ENCODE peak calls at places on chromosomes 1 and 21, in ten cellular contexts. U is astrocyte of the cerebellum; Z is effector memory CD8-positive, alpha-beta T cell; O is cardiac muscle cell; I is CD8-positive, alpha-beta memory T cell; R is fibroblast of mammary gland; L is dermis blood vessel endothelial cell; C is H7; X is testis; K is stimulated activated naive B cell treated with anti-CD40 and anti-IgM and Interleukin-4, amounts not matched to agents 10 μg/mL and 1 μg/mL and 100 μg/mL, for 72 hours. W is an unnamed sample.

GRCh38 chr1:19619697-19620384 is 24.3 kb upstream of the NBL1 start:
- DNase-seq in U (no peak), Z (no peak), O (no peak), I (no peak), R (no peak), L (no peak), C (peak; percentile 67), X (no peak), K (no peak), W (no peak)

GRCh38 chr1:204863730-204864129 is 6.9 kb upstream of the NFASC start:
- DNase-seq in U (no peak), Z (no peak), O (no peak), I (no peak), R (no peak), L (no peak), C (no peak), X (no peak), K (no peak), W (no peak)

GRCh38 chr1:151474711-151475110 is 15.4 kb upstream of the POGZ start:
- DNase-seq in U (no peak), Z (no peak), O (no peak), I (no peak), R (no peak), L (no peak), C (peak; percentile 27), X (no peak), K (no peak), W (no peak)

GRCh38 chr1:59901770-59902388 is 24.7 kb downstream of the CYP2J2 start:
- DNase-seq in U (no peak), Z (no peak), O (no peak), I (no peak), R (peak; percentile 26), L (no peak), C (no peak), X (no peak), K (no peak), W (no peak)

GRCh38 chr1:118987431-118988185 is 535 bp downstream of the TBX15 start:
- DNase-seq in U (no peak), Z (no peak), O (no peak), I (no peak), R (no peak), L (no peak), C (peak; percentile 91), X (no peak), K (no peak), W (no peak)

GRCh38 chr1:110155878-110156522 is 5.7 kb downstream of the SLC6A17 start:
- DNase-seq in U (peak; percentile 31), Z (peak; percentile 45), O (peak; percentile 80), I (peak; percentile 6), R (peak; percentile 50), L (peak; percentile 75), C (peak; percentile 88), X (peak; percentile 74), K (no peak), W (peak; percentile 35)

GRCh38 chr1:201042663-201043461 is 19.3 kb upstream of the KIF21B start:
- DNase-seq in U (peak; percentile 53), Z (peak; percentile 70), O (peak; percentile 86), I (peak; percentile 51), R (peak; percentile 66), L (peak; percentile 86), C (peak; percentile 87), X (peak; percentile 79), K (peak; percentile 44), W (peak; percentile 30)

GRCh38 chr1:67429011-67429527 is 1.1 kb downstream of the SERBP1 start:
- DNase-seq in U (no peak), Z (peak; percentile 45), O (peak; percentile 26), I (peak; percentile 21), R (peak; percentile 25), L (peak; percentile 41), C (peak; percentile 21), X (peak; percentile 28), K (peak; percentile 9), W (no peak)

GRCh38 chr1:223785808-223786207 is 59.9 kb downstream of the TP53BP2 start:
- DNase-seq in U (no peak), Z (no peak), O (no peak), I (no peak), R (no peak), L (no peak), C (no peak), X (no peak), K (no peak), W (no peak)

GRCh38 chr1:204507317-204508105 is 8.7 kb upstream of the MDM4 start:
- DNase-seq in U (no peak), Z (peak; percentile 31), O (peak; percentile 78), I (no peak), R (peak; percentile 74), L (peak; percentile 59), C (peak; percentile 58), X (peak; percentile 38), K (no peak), W (no peak)

GRCh38 chr1:244138399-244138798 is 87.3 kb downstream of the ZBTB18 start:
- DNase-seq in U (no peak), Z (no peak), O (no peak), I (no peak), R (no peak), L (peak; percentile 92), C (no peak), X (no peak), K (no peak), W (no peak)

GRCh38 chr1:225565845-225566244 is 87.1 kb downstream of the ENAH start:
- DNase-seq in U (no peak), Z (no peak), O (peak; percentile 83), I (no peak), R (peak; percentile 86), L (no peak), C (no peak), X (peak; percentile 30), K (no peak), W (no peak)

GRCh38 chr1:207958376-207959139 is 47.6 kb upstream of the CD34 start:
- DNase-seq in U (no peak), Z (no peak), O (no peak), I (no peak), R (no peak), L (no peak), C (peak; percentile 43), X (no peak), K (no peak), W (no peak)

GRCh38 chr1:152953761-152954160 is 6.8 kb downstream of the SPRR5 start:
- DNase-seq in U (no peak), Z (no peak), O (no peak), I (no peak), R (no peak), L (no peak), C (no peak), X (no peak), K (no peak), W (no peak)

GRCh38 chr21:26451014-26451740 is 121.9 kb downstream of the CYYR1 start:
- DNase-seq in U (no peak), Z (no peak), O (no peak), I (no peak), R (no peak), L (no peak), C (no peak), X (no peak), K (no peak), W (no peak)

GRCh38 chr1:168932539-168932938 is 174.0 kb upstream of the ATP1B1 start:
- DNase-seq in U (no peak), Z (no peak), O (peak; percentile 40), I (no peak), R (peak; percentile 61), L (no peak), C (no peak), X (no peak), K (no peak), W (no peak)

GRCh38 chr1:39981385-39981784 is 26.4 kb downstream of the MFSD2A start:
- DNase-seq in U (no peak), Z (no peak), O (no peak), I (no peak), R (no peak), L (no peak), C (no peak), X (no peak), K (no peak), W (no peak)

GRCh38 chr21:42336065-42336464 is 14.7 kb downstream of the TFF2 start:
- DNase-seq in U (no peak), Z (no peak), O (peak; percentile 44), I (no peak), R (no peak), L (no peak), C (peak; percentile 83), X (no peak), K (no peak), W (no peak)

GRCh38 chr1:34272152-34272551 is 95.4 kb downstream of the C1orf94 start:
- DNase-seq in U (no peak), Z (no peak), O (no peak), I (no peak), R (no peak), L (no peak), C (no peak), X (no peak), K (no peak), W (no peak)

GRCh38 chr1:159250817-159251216 is 46.1 kb downstream of the ACKR1 start:
- DNase-seq in U (no peak), Z (no peak), O (peak; percentile 20), I (no peak), R (no peak), L (peak; percentile 28), C (no peak), X (no peak), K (no peak), W (no peak)

GRCh38 chr21:33201945-33202344 is 27.8 kb upstream of the IFNAR2 start:
- DNase-seq in U (no peak), Z (no peak), O (no peak), I (no peak), R (no peak), L (no peak), C (no peak), X (no peak), K (no peak), W (no peak)

GRCh38 chr1:66728021-66728420 is 24.2 kb upstream of the DYNLT5 start:
- DNase-seq in U (no peak), Z (no peak), O (peak; percentile 47), I (no peak), R (peak; percentile 35), L (peak; percentile 32), C (no peak), X (no peak), K (no peak), W (no peak)

GRCh38 chr1:87318056-87318650 is 10.5 kb upstream of the LMO4 start:
- DNase-seq in U (no peak), Z (no peak), O (no peak), I (no peak), R (no peak), L (no peak), C (no peak), X (no peak), K (no peak), W (no peak)

GRCh38 chr1:20112279-20113000 is 6.9 kb downstream of the PLA2G2D start:
- DNase-seq in U (no peak), Z (no peak), O (no peak), I (no peak), R (peak; percentile 29), L (no peak), C (no peak), X (no peak), K (no peak), W (no peak)

GRCh38 chr21:15182731-15183130 is 117.9 kb upstream of the NRIP1 start:
- DNase-seq in U (no peak), Z (no peak), O (no peak), I (no peak), R (no peak), L (no peak), C (no peak), X (no peak), K (no peak), W (no peak)

GRCh38 chr1:34984435-34985062 is 598 bp downstream of the TMEM35B start:
- DNase-seq in U (no peak), Z (peak; percentile 7), O (peak; percentile 50), I (no peak), R (peak; percentile 49), L (peak; percentile 42), C (no peak), X (peak; percentile 47), K (no peak), W (no peak)

GRCh38 chr1:56958526-56958925 is 7.3 kb downstream of the C8B start:
- DNase-seq in U (no peak), Z (no peak), O (peak; percentile 49), I (no peak), R (peak; percentile 78), L (no peak), C (no peak), X (no peak), K (no peak), W (no peak)

GRCh38 chr1:226128487-226129075 is 58.0 kb downstream of the ACBD3 start:
- DNase-seq in U (no peak), Z (no peak), O (peak; percentile 59), I (no peak), R (peak; percentile 25), L (no peak), C (peak; percentile 35), X (no peak), K (no peak), W (no peak)

W was measured in HFF-Myc.